ENCODE peak calls at places on chromosomes 6 and 20, in seven cellular contexts. P is left ventricle myocardium inferior; B is CD8-positive, alpha-beta T cell; R is body of pancreas; C is SJSA1; G is lower lobe of right lung; K is heart right ventricle. X is an unnamed sample.

GRCh38 chr20:1890469-1891262 is 4.5 kb upstream of the SIRPA start:
- DNase-seq in P (no peak), B (no peak), R (no peak), C (no peak), G (no peak), K (no peak), X (peak)

GRCh38 chr6:13063300-13063918 is 264.9 kb downstream of the TBC1D7 start:
- DNase-seq in P (no peak), B (no peak), R (no peak), C (no peak), G (no peak), K (no peak), X (no peak)

GRCh38 chr6:161682982-161683381 is 409.1 kb upstream of the AGPAT4 start:
- DNase-seq in P (no peak), B (no peak), R (peak), C (no peak), G (no peak), K (no peak), X (no peak)

GRCh38 chr6:139189665-139190064 is 54.8 kb downstream of the HECA start:
- DNase-seq in P (no peak), B (no peak), R (no peak), C (no peak), G (no peak), K (no peak), X (no peak)

GRCh38 chr6:31769684-31770371 is 7.3 kb downstream of the VWA7 start:
- DNase-seq in P (peak), B (peak), R (peak), C (peak), G (peak), K (peak), X (no peak)

GRCh38 chr6:73116330-73116729 is 109.0 kb downstream of the KHDC1L start:
- DNase-seq in P (no peak), B (no peak), R (no peak), C (no peak), G (no peak), K (no peak), X (no peak)

GRCh38 chr6:9875605-9876353 is 539.1 kb downstream of the TFAP2A start:
- DNase-seq in P (no peak), B (no peak), R (no peak), C (no peak), G (no peak), K (no peak), X (no peak)

GRCh38 chr20:23923891-23924435 is 44.4 kb upstream of the CST5 start:
- DNase-seq in P (no peak), B (no peak), R (peak), C (no peak), G (no peak), K (no peak), X (no peak)

GRCh38 chr6:101740631-101741030 is 347.1 kb downstream of the GRIK2 start:
- DNase-seq in P (no peak), B (no peak), R (no peak), C (no peak), G (no peak), K (no peak), X (no peak)

GRCh38 chr6:113077794-113078193 is 730.7 kb downstream of the RFPL4B start:
- DNase-seq in P (no peak), B (no peak), R (no peak), C (no peak), G (no peak), K (no peak), X (no peak)

GRCh38 chr6:144778773-144779531 is 493.8 kb downstream of the UTRN start:
- DNase-seq in P (no peak), B (no peak), R (no peak), C (no peak), G (no peak), K (no peak), X (no peak)

GRCh38 chr6:143701343-143702234 is 23.8 kb downstream of the PHACTR2 start:
- DNase-seq in P (no peak), B (no peak), R (no peak), C (no peak), G (no peak), K (no peak), X (no peak)

GRCh38 chr20:15556869-15557268 is 1016.4 kb downstream of the KIF16B start:
- DNase-seq in P (no peak), B (no peak), R (no peak), C (no peak), G (no peak), K (no peak), X (no peak)

GRCh38 chr20:45919536-45919933 is 7.6 kb upstream of the PLTP start:
- DNase-seq in P (peak), B (no peak), R (peak), C (no peak), G (no peak), K (peak), X (no peak)

GRCh38 chr20:24503352-24503931 is 34.0 kb downstream of the SYNDIG1 start:
- DNase-seq in P (peak), B (no peak), R (no peak), C (no peak), G (no peak), K (peak), X (no peak)

GRCh38 chr6:113732384-113732966 is 124.7 kb upstream of the MARCKS start:
- DNase-seq in P (peak), B (no peak), R (peak), C (no peak), G (no peak), K (peak), X (peak)

GRCh38 chr6:35219683-35220326 is 6.0 kb downstream of the SCUBE3 start:
- DNase-seq in P (no peak), B (no peak), R (no peak), C (no peak), G (no peak), K (no peak), X (no peak)

GRCh38 chr20:11457476-11457875 is 460.2 kb upstream of the BTBD3 start:
- DNase-seq in P (no peak), B (no peak), R (no peak), C (no peak), G (no peak), K (no peak), X (no peak)

GRCh38 chr20:48841861-48842529 is 14.2 kb upstream of the PREX1 start:
- DNase-seq in P (no peak), B (no peak), R (no peak), C (peak), G (no peak), K (no peak), X (no peak)

GRCh38 chr6:36968266-36968977 is 13.9 kb downstream of the PI16 start:
- DNase-seq in P (peak), B (no peak), R (no peak), C (no peak), G (peak), K (no peak), X (no peak)
- H3K27ac ChIP-seq in P (peak), B (no peak), R (no peak), C (no peak), G (peak), K (no peak), X (no peak)

DNA sequence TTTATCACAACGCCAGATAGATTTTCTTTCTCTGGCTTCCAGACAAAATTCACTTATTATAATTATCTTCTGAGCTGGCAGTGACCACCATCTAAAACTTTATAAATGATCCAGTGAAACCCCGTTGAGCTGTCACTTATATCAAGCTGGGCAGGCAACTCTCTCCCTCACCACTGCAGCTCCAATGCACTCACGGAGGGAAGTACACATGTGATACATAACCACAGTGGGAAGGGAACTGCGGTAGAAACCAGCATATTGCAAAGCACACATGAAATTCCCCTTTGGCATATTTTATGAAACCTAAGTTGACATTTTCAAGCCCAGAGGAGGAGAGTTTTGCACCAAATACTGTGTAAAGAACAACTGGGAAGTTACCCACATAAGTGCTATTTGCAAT is 536.9 kb downstream of the HACE1 start:
- DNase-seq in P (no peak), B (no peak), R (no peak), C (no peak), G (no peak), K (no peak), X (no peak)
- H3K27ac ChIP-seq in P (no peak), B (no peak), R (no peak), C (no peak), G (no peak), K (no peak), X (no peak)

DNA sequence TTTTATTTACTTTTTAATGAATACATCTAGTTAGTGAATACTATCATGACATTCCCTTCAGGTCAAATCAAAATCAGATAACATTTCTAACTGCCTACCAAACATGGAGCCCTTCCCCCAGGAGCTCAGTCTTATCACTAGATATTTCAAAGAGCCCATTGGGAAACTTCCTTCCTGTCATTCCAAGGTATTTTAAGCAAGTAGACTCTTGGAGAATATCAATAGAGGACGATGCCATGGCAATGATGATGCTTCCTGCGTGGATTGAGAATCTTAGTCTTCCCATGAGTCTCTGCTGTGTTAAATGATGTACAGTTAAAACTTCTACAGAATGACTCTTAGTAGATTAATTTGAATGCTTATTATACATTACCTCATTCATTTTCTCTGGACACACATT is 384.9 kb downstream of the CENPW start:
- DNase-seq in P (no peak), B (no peak), R (no peak), C (no peak), G (no peak), K (no peak), X (no peak)
- H3K27ac ChIP-seq in P (no peak), B (no peak), R (no peak), C (no peak), G (no peak), K (no peak), X (no peak)

GRCh38 chr6:146896062-146896813 is 297.5 kb downstream of the ADGB start:
- DNase-seq in P (no peak), B (no peak), R (no peak), C (no peak), G (no peak), K (no peak), X (no peak)
- H3K27ac ChIP-seq in P (no peak), B (no peak), R (no peak), C (no peak), G (no peak), K (no peak), X (no peak)

GRCh38 chr20:57627972-57628650 is 7.9 kb upstream of the ZBP1 start:
- DNase-seq in P (peak), B (peak), R (peak), C (no peak), G (no peak), K (peak), X (no peak)
- H3K27ac ChIP-seq in P (peak), B (peak), R (peak), C (no peak), G (peak), K (peak), X (peak)

GRCh38 chr6:152273638-152274037 is 363.5 kb downstream of the SYNE1 start:
- DNase-seq in P (no peak), B (no peak), R (peak), C (no peak), G (no peak), K (no peak), X (no peak)

GRCh38 chr6:152272486-152272885 is 364.7 kb downstream of the SYNE1 start:
- DNase-seq in P (no peak), B (no peak), R (no peak), C (no peak), G (no peak), K (no peak), X (no peak)

GRCh38 chr6:152270301-152270925 is 366.7 kb downstream of the SYNE1 start:
- DNase-seq in P (no peak), B (no peak), R (no peak), C (no peak), G (no peak), K (no peak), X (no peak)

GRCh38 chr6:152271681-152272464 is 365.3 kb downstream of the SYNE1 start:
- DNase-seq in P (peak), B (no peak), R (no peak), C (no peak), G (no peak), K (peak), X (no peak)

GRCh38 chr6:152273002-152273401 is 364.2 kb downstream of the SYNE1 start:
- DNase-seq in P (no peak), B (no peak), R (no peak), C (no peak), G (no peak), K (no peak), X (no peak)
- H3K27ac ChIP-seq in P (peak), B (no peak), R (peak), C (no peak), G (peak), K (peak), X (peak)

GRCh38 chr20:41316602-41317535 is 662 bp downstream of the ZHX3 start:
- DNase-seq in P (peak), B (peak), R (peak), C (peak), G (peak), K (peak), X (peak)
- H3K27ac ChIP-seq in P (peak), B (peak), R (peak), C (peak), G (peak), K (peak), X (peak)

GRCh38 chr6:90257486-90257738 is 39.2 kb downstream of the BACH2 start:
- DNase-seq in P (no peak), B (no peak), R (no peak), C (no peak), G (no peak), K (no peak), X (no peak)
- H3K27ac ChIP-seq in P (no peak), B (no peak), R (no peak), C (no peak), G (no peak), K (no peak), X (no peak)